ENCODE peak calls at places on chromosome 20, in seven cellular contexts. Z, R, I, T, V, Y and O are unnamed samples.

GRCh38 chr20:2900845-2901592 is 27.7 kb downstream of the PTPRA start:
- DNase-seq in R (peak; percentile 35), I (no peak), Y (no peak), Z (no peak), T (no peak), V (no peak), O (no peak)

GRCh38 chr20:49285813-49286494 is 8.1 kb upstream of the ZNFX1 start:
- DNase-seq in Y (no peak), R (no peak), V (no peak), I (no peak), T (no peak), Z (no peak), O (no peak)

GRCh38 chr20:17859616-17860232 is 108.9 kb downstream of the SNX5 start:
- DNase-seq in Z (no peak), I (peak; percentile 60), R (peak; percentile 50), V (no peak), Y (no peak), T (no peak), O (no peak)

GRCh38 chr20:63215101-63216040 is 560 bp downstream of the YTHDF1 start:
- DNase-seq in Z (peak; percentile 68), I (peak; percentile 78), R (peak; percentile 71), V (no peak), Y (no peak), T (peak; percentile 69), O (no peak)

GRCh38 chr20:21710863-21711431 is 5.5 kb downstream of the PAX1 start:
- DNase-seq in Y (no peak), T (no peak), R (no peak), V (no peak), I (no peak), Z (no peak), O (no peak)

GRCh38 chr20:4358566-4358965 is 343.2 kb upstream of the RNF24 start:
- DNase-seq in Z (no peak), T (no peak), V (no peak), R (no peak), I (no peak), Y (no peak), O (no peak)

GRCh38 chr20:22604815-22605214 is 20.4 kb upstream of the FOXA2 start:
- DNase-seq in Z (no peak), V (no peak), R (no peak), I (no peak), T (no peak), Y (no peak), O (no peak)

GRCh38 chr20:5031206-5031557 is 29.9 kb upstream of the SLC23A2 start:
- DNase-seq in I (no peak), V (no peak), R (no peak), T (no peak), Z (no peak), Y (no peak), O (no peak)

GRCh38 chr20:13130707-13131103 is 90.4 kb upstream of the ISM1 start:
- DNase-seq in T (no peak), R (no peak), I (no peak), V (no peak), Y (no peak), Z (no peak), O (no peak)

GRCh38 chr20:36827541-36828279 is 48.2 kb upstream of the TLDC2 start:
- DNase-seq in I (no peak), Z (no peak), T (no peak), Y (no peak), R (peak; percentile 80), V (no peak), O (no peak)

GRCh38 chr20:8735674-8736073 is 333.2 kb upstream of the PLCB4 start:
- DNase-seq in V (no peak), Z (no peak), R (no peak), T (no peak), Y (no peak), I (no peak), O (no peak)

GRCh38 chr20:41408986-41409385 is 42.4 kb upstream of the EMILIN3 start:
- DNase-seq in I (no peak), Y (no peak), V (no peak), Z (no peak), T (no peak), R (no peak), O (no peak)

GRCh38 chr20:6384956-6385355 is 262.1 kb upstream of the FERMT1 start:
- DNase-seq in Z (no peak), V (no peak), I (no peak), R (no peak), Y (no peak), T (no peak), O (no peak)

GRCh38 chr20:6384368-6384767 is 261.5 kb upstream of the FERMT1 start:
- DNase-seq in Y (no peak), R (no peak), V (no peak), Z (no peak), T (no peak), I (no peak), O (no peak)

DNA sequence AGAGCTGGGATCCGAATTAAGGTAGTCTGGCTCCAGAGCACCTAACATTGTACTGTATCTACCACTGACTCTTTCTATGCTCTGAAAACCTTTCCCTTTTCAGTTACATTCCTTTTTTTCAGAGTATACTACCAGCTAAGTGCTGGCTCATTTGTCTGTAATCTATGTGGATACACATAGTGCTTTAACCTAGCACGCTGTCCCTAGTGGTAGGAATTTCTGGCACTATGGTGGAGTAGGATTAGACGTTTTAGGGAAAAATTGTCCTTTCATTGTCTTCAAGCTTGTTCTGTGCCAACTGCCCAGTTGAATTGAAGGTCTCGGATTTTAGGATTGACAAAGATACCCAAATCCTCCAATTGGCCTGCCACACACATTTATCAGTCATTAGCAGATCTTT is 259.1 kb upstream of the FERMT1 start:
- DNase-seq in T (peak; percentile 8), I (peak; percentile 79), Y (no peak), Z (peak; percentile 8), V (no peak), R (no peak), O (no peak)
- TF ChIP-seq CTCF in T (peak; percentile 54), I (peak; percentile 72), Y (no peak), Z (peak; percentile 79), V (peak; percentile 34), R (no peak), O (peak; percentile 73)

DNA sequence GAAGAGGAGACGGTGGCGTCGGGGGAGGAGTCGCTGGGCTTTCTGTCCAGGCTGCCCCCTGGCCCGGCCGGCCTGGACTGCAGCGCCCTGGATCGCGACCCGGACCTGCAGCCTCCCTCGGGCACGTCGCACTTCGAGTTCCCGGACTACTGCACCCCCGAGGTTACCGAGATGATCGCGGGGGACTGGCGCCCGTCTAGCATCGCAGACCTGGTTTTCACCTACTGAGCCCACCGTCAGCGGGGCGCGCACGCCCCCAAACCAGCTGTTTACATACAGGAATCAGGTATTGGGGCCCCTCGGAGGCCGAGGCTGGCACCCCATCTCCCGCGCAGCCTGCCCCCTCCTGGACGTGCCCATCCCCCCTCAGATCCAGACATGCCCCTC is 1.3 kb downstream of the SOX12 start:
- DNase-seq in Y (no peak), T (peak; percentile 24), V (peak; percentile 47), Z (peak; percentile 57), I (no peak), R (no peak), O (no peak)
- TF ChIP-seq CTCF in Y (no peak), T (no peak), V (no peak), Z (peak; percentile 17), I (peak; percentile 6), R (no peak), O (no peak)

GRCh38 chr20:46020515-46020914 is 8.5 kb upstream of the SLC12A5 start:
- DNase-seq in I (no peak), V (no peak), T (no peak), R (no peak), Z (no peak), Y (no peak), O (no peak)

GRCh38 chr20:46023999-46024398 is 5.0 kb upstream of the SLC12A5 start:
- DNase-seq in R (no peak), I (no peak), T (no peak), V (no peak), Z (no peak), Y (no peak), O (no peak)

GRCh38 chr20:46022411-46023147 is 6.4 kb upstream of the SLC12A5 start:
- DNase-seq in Z (peak; percentile 74), Y (peak; percentile 67), I (peak; percentile 85), R (peak; percentile 87), T (peak; percentile 32), V (peak; percentile 67), O (peak; percentile 75)

GRCh38 chr20:46023148-46023484 is 5.9 kb upstream of the SLC12A5 start:
- DNase-seq in R (no peak), V (no peak), Y (no peak), Z (no peak), T (no peak), I (no peak), O (no peak)

DNA sequence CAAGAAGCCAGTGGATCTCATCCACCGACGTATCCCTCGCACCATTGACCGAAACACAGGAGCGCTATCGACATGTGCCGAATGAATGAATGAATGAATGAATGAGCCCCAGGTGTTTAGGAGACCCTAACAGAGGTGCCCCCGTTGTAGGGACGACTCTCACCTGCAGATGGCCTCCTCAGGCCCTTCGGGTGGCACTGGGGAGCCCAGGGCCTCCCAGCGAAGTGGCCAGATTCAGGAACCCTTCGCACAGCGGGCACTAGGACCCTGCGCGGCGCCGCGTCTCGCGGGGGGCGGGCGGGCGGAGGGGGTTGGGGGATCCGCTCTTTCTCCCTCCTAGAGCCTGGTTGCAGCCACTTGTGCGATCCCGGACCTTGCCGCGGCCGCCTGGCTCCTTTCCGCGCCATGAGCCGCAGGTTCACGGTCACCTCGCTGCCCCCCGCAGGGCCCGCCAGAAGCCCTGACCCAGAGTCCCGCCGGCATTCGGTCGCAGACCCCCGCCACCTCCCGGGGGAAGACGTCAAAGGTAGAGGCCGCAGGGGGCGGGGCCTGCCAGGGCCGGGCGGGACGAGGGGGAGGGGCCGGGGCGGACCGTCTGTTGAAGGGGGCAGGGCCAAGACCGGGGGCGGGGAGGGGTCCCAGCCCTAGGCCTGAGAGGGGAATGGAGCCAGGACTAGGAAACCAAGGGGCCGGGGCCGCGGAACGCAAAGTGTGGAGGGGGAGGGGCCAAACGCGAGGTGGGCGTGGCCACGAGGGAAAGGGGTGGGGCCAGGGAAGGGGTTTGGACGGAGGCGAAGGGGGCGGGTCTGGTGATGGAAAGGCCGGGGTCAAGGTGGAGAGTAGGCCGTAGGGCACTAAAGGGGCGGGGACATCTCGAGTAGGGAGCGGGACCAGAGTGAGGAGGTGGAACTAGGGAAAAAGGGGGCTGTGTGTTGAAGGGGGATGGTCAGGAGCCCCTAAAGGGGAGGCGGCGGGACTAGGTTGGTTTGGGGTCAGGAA is 7.4 kb upstream of the SLC12A5 start:
- DNase-seq in R (peak; percentile 83), T (no peak), I (peak; percentile 97), Z (peak; percentile 99), V (no peak), Y (peak; percentile 6), O (peak; percentile 39)
- TF ChIP-seq CTCF in R (no peak), T (no peak), I (peak; percentile 60), Z (no peak), V (no peak), Y (no peak), O (no peak)

DNA sequence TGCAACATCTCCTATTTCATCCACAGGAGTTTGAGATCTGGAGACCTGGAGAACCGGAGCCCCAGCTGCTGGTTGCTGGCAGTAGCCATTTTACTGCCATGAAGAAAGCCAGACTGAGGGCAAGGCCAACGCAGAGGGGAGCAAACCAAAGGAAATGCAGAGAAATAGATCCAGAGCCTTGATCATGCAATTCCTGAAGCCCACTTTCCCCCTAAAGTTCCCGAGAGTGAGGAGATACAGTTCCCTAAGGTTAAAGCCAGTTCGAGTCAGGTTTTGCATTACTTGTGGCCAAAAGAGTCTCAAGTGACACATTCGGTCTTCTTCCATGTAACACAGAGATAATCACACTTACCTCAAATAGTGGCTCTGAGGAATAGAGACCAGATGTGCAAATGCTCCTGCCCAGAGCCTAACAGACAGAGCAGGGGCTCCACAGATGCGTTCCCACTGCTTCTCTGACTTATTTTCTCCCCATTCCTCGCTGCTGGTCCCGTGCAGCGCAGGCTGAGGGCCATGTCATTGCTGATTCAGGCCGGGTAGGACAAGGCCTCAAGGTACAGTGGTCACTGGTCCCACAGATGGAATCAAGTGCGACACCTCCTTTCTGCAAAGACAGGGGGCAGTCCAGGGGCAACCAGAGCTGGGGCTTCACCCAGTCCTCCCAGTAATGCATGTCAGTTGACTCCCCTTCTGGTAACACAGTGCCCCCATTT is 35.1 kb upstream of the NFATC2 start:
- DNase-seq in I (no peak), R (no peak), Z (no peak), V (no peak), T (no peak), Y (no peak), O (no peak)
- TF ChIP-seq CTCF in I (no peak), R (no peak), Z (no peak), V (no peak), T (peak; percentile 1), Y (no peak), O (no peak)